ENCODE peak calls at places on chromosome 9, in seven cellular contexts. I is HL-60, D is tibial artery, H is H9, P is GM23338, E is lower lobe of right lung, R is tibial nerve. K is an unnamed sample.

GRCh38 chr9:98708933-98709911 is at the start of gene GABBR2:
- DNase-seq in I (no peak), D (no peak), H (peak), P (peak), E (no peak), R (no peak), K (peak)

GRCh38 chr9:7093040-7093439 is 335.3 kb downstream of the KDM4C start:
- DNase-seq in I (no peak), D (no peak), H (no peak), P (no peak), E (no peak), R (no peak), K (no peak)

GRCh38 chr9:136564379-136564988 is 18.6 kb upstream of the NOTCH1 start:
- DNase-seq in I (peak), D (peak), H (no peak), P (no peak), E (peak), R (peak), K (no peak)

GRCh38 chr9:122121931-122122330 is 28.8 kb upstream of the TTLL11 start:
- DNase-seq in I (no peak), D (no peak), H (no peak), P (no peak), E (no peak), R (no peak), K (no peak)

GRCh38 chr9:128992995-128993394 is 35.1 kb downstream of the SH3GLB2 start:
- DNase-seq in I (no peak), D (no peak), H (peak), P (peak), E (no peak), R (no peak), K (peak)

GRCh38 chr9:4579011-4579410 is 83.1 kb upstream of the PLPP6 start:
- DNase-seq in I (no peak), D (no peak), H (no peak), P (no peak), E (no peak), R (no peak), K (no peak)

GRCh38 chr9:4114569-4115505 is 185.0 kb downstream of the GLIS3 start:
- DNase-seq in I (no peak), D (no peak), H (no peak), P (no peak), E (no peak), R (no peak), K (no peak)

GRCh38 chr9:70403166-70403565 is 11.3 kb downstream of the KLF9 start:
- DNase-seq in I (no peak), D (no peak), H (no peak), P (no peak), E (no peak), R (no peak), K (no peak)

GRCh38 chr9:8560560-8561525 is 761.3 kb upstream of the DMAC1 start:
- DNase-seq in I (no peak), D (no peak), H (no peak), P (peak), E (no peak), R (no peak), K (no peak)

GRCh38 chr9:114172981-114173833 is 17.9 kb downstream of the COL27A1 start:
- DNase-seq in I (no peak), D (no peak), H (no peak), P (no peak), E (no peak), R (no peak), K (no peak)

GRCh38 chr9:137077758-137078693 is 709 bp downstream of the UAP1L1 start:
- DNase-seq in I (no peak), D (no peak), H (no peak), P (no peak), E (peak), R (no peak), K (no peak)

GRCh38 chr9:631596-631995 is 209.9 kb upstream of the DMRT1 start:
- DNase-seq in I (no peak), D (no peak), H (no peak), P (no peak), E (no peak), R (no peak), K (no peak)

GRCh38 chr9:22265534-22265933 is 181.1 kb upstream of the DMRTA1 start:
- DNase-seq in I (no peak), D (no peak), H (no peak), P (no peak), E (no peak), R (no peak), K (no peak)

GRCh38 chr9:77926314-77926959 is 105.2 kb downstream of the GNAQ start:
- DNase-seq in I (no peak), D (no peak), H (no peak), P (no peak), E (no peak), R (no peak), K (no peak)

GRCh38 chr9:127349483-127350127 is 47.4 kb upstream of the SLC2A8 start:
- DNase-seq in I (no peak), D (no peak), H (no peak), P (no peak), E (no peak), R (no peak), K (no peak)

GRCh38 chr9:7129391-7129790 is 371.6 kb downstream of the KDM4C start:
- DNase-seq in I (no peak), D (no peak), H (no peak), P (peak), E (no peak), R (no peak), K (no peak)

GRCh38 chr9:70121818-70122436 is 78.3 kb downstream of the MAMDC2 start:
- DNase-seq in I (no peak), D (peak), H (no peak), P (no peak), E (no peak), R (no peak), K (no peak)

GRCh38 chr9:9747787-9748186 is 865.0 kb downstream of the PTPRD start:
- DNase-seq in I (no peak), D (no peak), H (no peak), P (no peak), E (no peak), R (no peak), K (no peak)

GRCh38 chr9:137798901-137799629 is 78.5 kb upstream of the CACNA1B start:
- DNase-seq in I (no peak), D (no peak), H (no peak), P (no peak), E (no peak), R (no peak), K (no peak)

GRCh38 chr9:14654932-14655331 is 38.3 kb downstream of the ZDHHC21 start:
- DNase-seq in I (no peak), D (no peak), H (no peak), P (no peak), E (no peak), R (no peak), K (no peak)

GRCh38 chr9:14653511-14653910 is 39.7 kb downstream of the ZDHHC21 start:
- DNase-seq in I (no peak), D (no peak), H (no peak), P (no peak), E (no peak), R (no peak), K (no peak)

GRCh38 chr9:14652729-14653377 is 40.4 kb downstream of the ZDHHC21 start:
- DNase-seq in I (no peak), D (no peak), H (no peak), P (peak), E (no peak), R (no peak), K (no peak)
- TF ChIP-seq CTCF in I (no peak), D (no peak), H (peak), P (peak), E (peak), R (peak), K (peak)

GRCh38 chr9:16705121-16705604 is 165.3 kb downstream of the BNC2 start:
- DNase-seq in I (no peak), D (peak), H (peak), P (peak), E (peak), R (peak), K (peak)
- TF ChIP-seq CTCF in I (no peak), D (no peak), H (no peak), P (no peak), E (no peak), R (no peak), K (no peak)

GRCh38 chr9:91917436-91917835 is 32.6 kb downstream of the ROR2 start:
- DNase-seq in I (no peak), D (peak), H (no peak), P (no peak), E (no peak), R (no peak), K (no peak)
- TF ChIP-seq CTCF in I (no peak), D (no peak), H (no peak), P (no peak), E (no peak), R (no peak), K (no peak)

GRCh38 chr9:120032639-120033038 is 547.3 kb downstream of the CDK5RAP2 start:
- DNase-seq in I (no peak), D (no peak), H (peak), P (peak), E (no peak), R (no peak), K (peak)
- TF ChIP-seq CTCF in I (no peak), D (no peak), H (peak), P (peak), E (no peak), R (no peak), K (peak)

DNA sequence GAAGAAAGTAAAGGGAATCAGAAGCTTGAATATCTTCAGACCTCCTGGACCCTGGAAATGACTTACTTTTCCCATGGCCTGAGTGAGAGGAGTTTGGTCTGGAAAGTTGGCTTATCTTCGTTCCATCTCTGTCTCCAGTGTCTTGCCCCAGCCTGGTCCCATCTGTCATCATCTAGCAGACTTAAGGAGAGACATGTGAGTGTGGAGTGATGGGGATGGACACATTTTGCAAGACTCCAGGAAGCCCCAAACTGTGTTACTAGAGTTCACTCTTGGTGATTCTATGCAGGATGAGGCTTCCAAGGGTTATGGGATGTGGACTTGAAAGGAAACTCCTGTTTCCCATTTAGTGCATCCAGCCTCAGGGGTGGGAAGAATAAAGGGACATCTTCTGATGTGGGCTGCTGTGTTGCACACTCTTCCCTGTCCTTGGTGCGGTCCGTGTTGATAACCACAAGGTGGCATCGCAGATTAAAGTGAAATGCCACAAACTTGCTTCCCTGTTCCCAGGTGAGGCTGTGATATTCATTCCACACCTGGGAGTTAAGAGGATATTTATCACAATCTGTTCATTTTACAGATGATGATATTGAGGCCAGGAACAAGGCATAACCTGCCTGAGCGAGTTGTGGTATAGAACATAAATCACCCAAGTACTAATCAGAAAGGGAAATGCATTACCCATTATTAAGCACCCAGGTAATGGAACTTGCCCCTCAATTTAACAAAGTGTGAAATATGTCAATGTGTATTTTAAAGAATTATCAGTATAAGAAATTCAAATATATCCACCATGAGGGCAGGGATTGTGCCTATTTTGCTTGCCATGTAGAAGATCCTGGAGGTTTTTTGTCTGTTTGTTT is 269.9 kb upstream of the PAPPA start:
- DNase-seq in I (no peak), D (no peak), H (peak), P (peak), E (no peak), R (no peak), K (peak)
- TF ChIP-seq CTCF in I (no peak), D (peak), H (peak), P (peak), E (peak), R (peak), K (peak)

DNA sequence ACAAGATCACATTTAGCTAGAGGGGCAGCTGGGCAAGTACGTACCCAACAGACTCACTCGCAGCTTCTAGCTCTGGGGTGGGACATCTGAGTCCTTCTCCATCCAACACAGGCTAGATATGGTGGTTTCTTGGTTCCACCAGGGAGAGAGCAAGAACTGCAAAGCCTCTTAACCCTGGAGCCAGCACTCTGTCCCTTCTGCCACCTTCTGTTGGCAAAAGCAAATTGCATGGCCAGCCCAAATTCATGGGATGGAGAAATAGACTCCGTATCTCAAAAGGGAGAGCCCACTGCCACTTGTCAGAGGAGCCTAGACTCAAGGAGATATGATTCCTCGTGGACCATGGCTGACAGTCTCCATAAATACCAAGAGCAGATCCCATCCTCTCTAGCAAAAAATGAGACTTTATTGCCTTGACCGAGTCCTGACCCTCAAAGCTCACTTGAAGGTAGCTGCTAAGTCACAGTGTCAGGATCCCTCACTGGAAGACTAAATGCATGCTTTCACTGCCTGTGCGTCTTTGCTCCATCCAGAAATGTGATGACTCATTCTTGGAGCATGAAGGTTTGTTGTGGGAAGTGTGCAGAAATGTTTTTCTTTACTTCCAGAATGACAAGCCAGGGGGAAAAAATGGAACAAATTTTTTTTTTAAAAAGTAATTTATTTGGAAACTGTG is 28.8 kb upstream of the ROR2 start:
- DNase-seq in I (no peak), D (no peak), H (peak), P (peak), E (no peak), R (no peak), K (peak)
- TF ChIP-seq CTCF in I (peak), D (no peak), H (peak), P (peak), E (peak), R (no peak), K (peak)

K was measured in glutamatergic neuron.